ENCODE peak calls at places on chromosomes 4 and X, in ten cellular contexts. One of them, this sample, is unnamed.

GRCh38 chr4:120809518-120809917 is 113.0 kb downstream of the PRDM5 start:
- DNase-seq in uterus: no peak
- DNase-seq in Peyer's patch: no peak
- DNase-seq in lower leg skin: no peak
- DNase-seq in ecto neural progenitor cell: no peak
- DNase-seq in endothelial cell: no peak
- DNase-seq in posterior cingulate gyrus: no peak
- DNase-seq in C1 segment of cervical spinal cord: no peak
- DNase-seq in heart right ventricle: no peak
- DNase-seq in stomach: no peak
- DNase-seq in this sample: no peak

GRCh38 chrX:148867596-148867995 is 367.2 kb downstream of the AFF2 start:
- DNase-seq in uterus: no peak
- DNase-seq in Peyer's patch: no peak
- DNase-seq in lower leg skin: no peak
- DNase-seq in ecto neural progenitor cell: no peak
- DNase-seq in endothelial cell: no peak
- DNase-seq in posterior cingulate gyrus: no peak
- DNase-seq in C1 segment of cervical spinal cord: no peak
- DNase-seq in heart right ventricle: no peak
- DNase-seq in stomach: no peak
- DNase-seq in this sample: no peak

GRCh38 chr4:139279723-139280620 is at the start of gene MGARP:
- DNase-seq in uterus: no peak
- DNase-seq in Peyer's patch: no peak
- DNase-seq in lower leg skin: no peak
- DNase-seq in ecto neural progenitor cell: peak
- DNase-seq in endothelial cell: peak
- DNase-seq in posterior cingulate gyrus: peak
- DNase-seq in C1 segment of cervical spinal cord: peak
- DNase-seq in heart right ventricle: peak
- DNase-seq in stomach: no peak
- DNase-seq in this sample: no peak

GRCh38 chrX:136255543-136255942 is 4.3 kb upstream of the MAP7D3 start:
- DNase-seq in uterus: no peak
- DNase-seq in Peyer's patch: no peak
- DNase-seq in lower leg skin: no peak
- DNase-seq in ecto neural progenitor cell: no peak
- DNase-seq in endothelial cell: no peak
- DNase-seq in posterior cingulate gyrus: no peak
- DNase-seq in C1 segment of cervical spinal cord: no peak
- DNase-seq in heart right ventricle: no peak
- DNase-seq in stomach: no peak
- DNase-seq in this sample: no peak

GRCh38 chr4:3323071-3323481 is 30.3 kb downstream of the RGS12 start:
- DNase-seq in uterus: no peak
- DNase-seq in Peyer's patch: no peak
- DNase-seq in lower leg skin: peak
- DNase-seq in ecto neural progenitor cell: peak
- DNase-seq in endothelial cell: no peak
- DNase-seq in posterior cingulate gyrus: no peak
- DNase-seq in C1 segment of cervical spinal cord: no peak
- DNase-seq in heart right ventricle: no peak
- DNase-seq in stomach: peak
- DNase-seq in this sample: no peak

GRCh38 chr4:112747035-112747434 is 110.1 kb downstream of the LARP7 start:
- DNase-seq in uterus: no peak
- DNase-seq in Peyer's patch: no peak
- DNase-seq in lower leg skin: no peak
- DNase-seq in ecto neural progenitor cell: no peak
- DNase-seq in endothelial cell: no peak
- DNase-seq in posterior cingulate gyrus: no peak
- DNase-seq in C1 segment of cervical spinal cord: no peak
- DNase-seq in heart right ventricle: no peak
- DNase-seq in stomach: no peak
- DNase-seq in this sample: no peak

GRCh38 chr4:81504685-81505598 is 33.2 kb upstream of the RASGEF1B start:
- DNase-seq in uterus: peak
- DNase-seq in Peyer's patch: no peak
- DNase-seq in lower leg skin: peak
- DNase-seq in ecto neural progenitor cell: no peak
- DNase-seq in endothelial cell: no peak
- DNase-seq in posterior cingulate gyrus: no peak
- DNase-seq in C1 segment of cervical spinal cord: no peak
- DNase-seq in heart right ventricle: peak
- DNase-seq in stomach: peak
- DNase-seq in this sample: no peak

GRCh38 chrX:119852410-119853353 is at the start of gene UPF3B:
- DNase-seq in uterus: peak
- DNase-seq in Peyer's patch: peak
- DNase-seq in lower leg skin: peak
- DNase-seq in ecto neural progenitor cell: peak
- DNase-seq in endothelial cell: peak
- DNase-seq in posterior cingulate gyrus: peak
- DNase-seq in C1 segment of cervical spinal cord: peak
- DNase-seq in heart right ventricle: peak
- DNase-seq in stomach: peak
- DNase-seq in this sample: peak

GRCh38 chr4:6200922-6201362 is 593 bp upstream of the JAKMIP1 start:
- DNase-seq in uterus: no peak
- DNase-seq in Peyer's patch: no peak
- DNase-seq in lower leg skin: peak
- DNase-seq in ecto neural progenitor cell: no peak
- DNase-seq in endothelial cell: no peak
- DNase-seq in posterior cingulate gyrus: no peak
- DNase-seq in C1 segment of cervical spinal cord: no peak
- DNase-seq in heart right ventricle: no peak
- DNase-seq in stomach: no peak
- DNase-seq in this sample: no peak

GRCh38 chrX:6968231-6968630 is 179.3 kb upstream of the STS start:
- DNase-seq in uterus: no peak
- DNase-seq in Peyer's patch: no peak
- DNase-seq in lower leg skin: no peak
- DNase-seq in ecto neural progenitor cell: no peak
- DNase-seq in endothelial cell: no peak
- DNase-seq in posterior cingulate gyrus: no peak
- DNase-seq in C1 segment of cervical spinal cord: no peak
- DNase-seq in heart right ventricle: no peak
- DNase-seq in stomach: no peak
- DNase-seq in this sample: no peak

GRCh38 chr4:159047478-159048165 is 55.3 kb upstream of the RAPGEF2 start:
- DNase-seq in uterus: no peak
- DNase-seq in Peyer's patch: no peak
- DNase-seq in lower leg skin: no peak
- DNase-seq in ecto neural progenitor cell: no peak
- DNase-seq in endothelial cell: no peak
- DNase-seq in posterior cingulate gyrus: no peak
- DNase-seq in C1 segment of cervical spinal cord: no peak
- DNase-seq in heart right ventricle: no peak
- DNase-seq in stomach: no peak
- DNase-seq in this sample: no peak

GRCh38 chrX:56782791-56783449 is 53.9 kb downstream of the NBDY start:
- DNase-seq in uterus: no peak
- DNase-seq in Peyer's patch: no peak
- DNase-seq in lower leg skin: no peak
- DNase-seq in ecto neural progenitor cell: no peak
- DNase-seq in endothelial cell: no peak
- DNase-seq in posterior cingulate gyrus: no peak
- DNase-seq in C1 segment of cervical spinal cord: peak
- DNase-seq in heart right ventricle: no peak
- DNase-seq in stomach: no peak
- DNase-seq in this sample: no peak

GRCh38 chr4:148445071-148445902 is 3.1 kb upstream of the NR3C2 start:
- DNase-seq in uterus: peak
- DNase-seq in Peyer's patch: peak
- DNase-seq in lower leg skin: peak
- DNase-seq in ecto neural progenitor cell: peak
- DNase-seq in endothelial cell: peak
- DNase-seq in posterior cingulate gyrus: peak
- DNase-seq in C1 segment of cervical spinal cord: peak
- DNase-seq in heart right ventricle: peak
- DNase-seq in stomach: peak
- DNase-seq in this sample: no peak

GRCh38 chr4:184950117-184950830 is 68.0 kb upstream of the HELT start:
- DNase-seq in uterus: no peak
- DNase-seq in Peyer's patch: no peak
- DNase-seq in lower leg skin: peak
- DNase-seq in ecto neural progenitor cell: peak
- DNase-seq in endothelial cell: no peak
- DNase-seq in posterior cingulate gyrus: no peak
- DNase-seq in C1 segment of cervical spinal cord: no peak
- DNase-seq in heart right ventricle: no peak
- DNase-seq in stomach: no peak
- DNase-seq in this sample: no peak

GRCh38 chr4:88204882-88205281 is 46.4 kb upstream of the ABCG2 start:
- DNase-seq in uterus: no peak
- DNase-seq in Peyer's patch: no peak
- DNase-seq in lower leg skin: no peak
- DNase-seq in ecto neural progenitor cell: no peak
- DNase-seq in endothelial cell: no peak
- DNase-seq in posterior cingulate gyrus: no peak
- DNase-seq in C1 segment of cervical spinal cord: no peak
- DNase-seq in heart right ventricle: no peak
- DNase-seq in stomach: no peak
- DNase-seq in this sample: no peak

GRCh38 chrX:56978172-56978571 is 17.2 kb downstream of the SPIN3 start:
- DNase-seq in uterus: peak
- DNase-seq in Peyer's patch: no peak
- DNase-seq in lower leg skin: no peak
- DNase-seq in ecto neural progenitor cell: no peak
- DNase-seq in endothelial cell: peak
- DNase-seq in posterior cingulate gyrus: no peak
- DNase-seq in C1 segment of cervical spinal cord: peak
- DNase-seq in heart right ventricle: no peak
- DNase-seq in stomach: no peak
- DNase-seq in this sample: peak

GRCh38 chr4:680931-681645 is 6.7 kb downstream of the MYL5 start:
- DNase-seq in uterus: peak
- DNase-seq in Peyer's patch: peak
- DNase-seq in lower leg skin: peak
- DNase-seq in ecto neural progenitor cell: peak
- DNase-seq in endothelial cell: peak
- DNase-seq in posterior cingulate gyrus: no peak
- DNase-seq in C1 segment of cervical spinal cord: no peak
- DNase-seq in heart right ventricle: peak
- DNase-seq in stomach: peak
- DNase-seq in this sample: no peak

GRCh38 chrX:137565921-137566745 is at the start of gene ZIC3:
- DNase-seq in uterus: no peak
- DNase-seq in Peyer's patch: no peak
- DNase-seq in lower leg skin: no peak
- DNase-seq in ecto neural progenitor cell: peak
- DNase-seq in endothelial cell: peak
- DNase-seq in posterior cingulate gyrus: no peak
- DNase-seq in C1 segment of cervical spinal cord: peak
- DNase-seq in heart right ventricle: peak
- DNase-seq in stomach: peak
- DNase-seq in this sample: no peak

GRCh38 chrX:11664211-11664888 is 1.4 kb downstream of the ARHGAP6 start:
- DNase-seq in uterus: peak
- DNase-seq in Peyer's patch: no peak
- DNase-seq in lower leg skin: no peak
- DNase-seq in ecto neural progenitor cell: peak
- DNase-seq in endothelial cell: peak
- DNase-seq in posterior cingulate gyrus: no peak
- DNase-seq in C1 segment of cervical spinal cord: no peak
- DNase-seq in heart right ventricle: peak
- DNase-seq in stomach: no peak
- DNase-seq in this sample: no peak

GRCh38 chrX:150377010-150377409 is 13.9 kb downstream of the MAMLD1 start:
- DNase-seq in uterus: no peak
- DNase-seq in Peyer's patch: no peak
- DNase-seq in lower leg skin: no peak
- DNase-seq in ecto neural progenitor cell: peak
- DNase-seq in endothelial cell: no peak
- DNase-seq in posterior cingulate gyrus: no peak
- DNase-seq in C1 segment of cervical spinal cord: no peak
- DNase-seq in heart right ventricle: no peak
- DNase-seq in stomach: no peak
- DNase-seq in this sample: no peak

GRCh38 chr4:123547167-123547817 is 150.7 kb downstream of the SPRY1 start:
- DNase-seq in uterus: no peak
- DNase-seq in Peyer's patch: peak
- DNase-seq in lower leg skin: peak
- DNase-seq in ecto neural progenitor cell: peak
- DNase-seq in endothelial cell: peak
- DNase-seq in posterior cingulate gyrus: no peak
- DNase-seq in C1 segment of cervical spinal cord: no peak
- DNase-seq in heart right ventricle: no peak
- DNase-seq in stomach: peak
- DNase-seq in this sample: no peak

GRCh38 chr4:136742330-136742729 is 790.0 kb downstream of the PCDH18 start:
- DNase-seq in uterus: no peak
- DNase-seq in Peyer's patch: no peak
- DNase-seq in lower leg skin: no peak
- DNase-seq in ecto neural progenitor cell: no peak
- DNase-seq in endothelial cell: no peak
- DNase-seq in posterior cingulate gyrus: no peak
- DNase-seq in C1 segment of cervical spinal cord: no peak
- DNase-seq in heart right ventricle: no peak
- DNase-seq in stomach: no peak
- DNase-seq in this sample: peak

GRCh38 chr4:89617256-89617655 is 219.7 kb downstream of the SNCA start:
- DNase-seq in uterus: no peak
- DNase-seq in Peyer's patch: no peak
- DNase-seq in lower leg skin: no peak
- DNase-seq in ecto neural progenitor cell: no peak
- DNase-seq in endothelial cell: no peak
- DNase-seq in posterior cingulate gyrus: no peak
- DNase-seq in C1 segment of cervical spinal cord: no peak
- DNase-seq in heart right ventricle: no peak
- DNase-seq in stomach: no peak
- DNase-seq in this sample: no peak

GRCh38 chr4:148335133-148335532 is 107.1 kb downstream of the NR3C2 start:
- DNase-seq in uterus: no peak
- DNase-seq in Peyer's patch: no peak
- DNase-seq in lower leg skin: no peak
- DNase-seq in ecto neural progenitor cell: no peak
- DNase-seq in endothelial cell: no peak
- DNase-seq in posterior cingulate gyrus: no peak
- DNase-seq in C1 segment of cervical spinal cord: no peak
- DNase-seq in heart right ventricle: no peak
- DNase-seq in stomach: no peak
- DNase-seq in this sample: no peak

GRCh38 chrX:74232859-74233258 is 71.1 kb upstream of the ZCCHC13 start:
- DNase-seq in uterus: no peak
- DNase-seq in Peyer's patch: no peak
- DNase-seq in lower leg skin: no peak
- DNase-seq in ecto neural progenitor cell: no peak
- DNase-seq in endothelial cell: no peak
- DNase-seq in posterior cingulate gyrus: no peak
- DNase-seq in C1 segment of cervical spinal cord: no peak
- DNase-seq in heart right ventricle: no peak
- DNase-seq in stomach: no peak
- DNase-seq in this sample: peak

GRCh38 chr4:148092316-148093014 is 349.7 kb downstream of the NR3C2 start:
- DNase-seq in uterus: no peak
- DNase-seq in Peyer's patch: no peak
- DNase-seq in lower leg skin: no peak
- DNase-seq in ecto neural progenitor cell: no peak
- DNase-seq in endothelial cell: no peak
- DNase-seq in posterior cingulate gyrus: no peak
- DNase-seq in C1 segment of cervical spinal cord: no peak
- DNase-seq in heart right ventricle: no peak
- DNase-seq in stomach: no peak
- DNase-seq in this sample: no peak

This sample was measured in HCEC 1CT.